ENCODE peak calls at places on chromosomes 6 and 20, in six cellular contexts. F, D, G, W, N and Z are unnamed samples.

GRCh38 chr20:5786930-5787826 is 37.0 kb downstream of the SHLD1 start:
- DNase-seq in D (no peak), G (no peak), W (no peak), N (no peak), F (no peak), Z (no peak)

GRCh38 chr20:32727663-32728062 is 15.6 kb downstream of the COMMD7 start:
- DNase-seq in W (no peak), G (no peak), N (no peak), D (peak; percentile 83), F (no peak), Z (no peak)

GRCh38 chr6:107866606-107867301 is 42.6 kb upstream of the SCML4 start:
- DNase-seq in F (no peak), G (peak; percentile 20), D (peak; percentile 14), N (no peak), W (peak; percentile 9), Z (peak; percentile 40)

GRCh38 chr20:36301359-36302119 is 4.6 kb upstream of the DLGAP4 start:
- DNase-seq in W (no peak), G (no peak), D (no peak), N (no peak), F (no peak), Z (no peak)

GRCh38 chr20:39108746-39109145 is 146.6 kb downstream of the DHX35 start:
- DNase-seq in W (no peak), D (peak; percentile 74), G (no peak), N (no peak), F (no peak), Z (no peak)

GRCh38 chr6:33975631-33976424 is 170.1 kb downstream of the GRM4 start:
- DNase-seq in G (no peak), W (no peak), N (no peak), D (no peak), F (no peak), Z (no peak)

GRCh38 chr6:143465546-143465945 is 14.9 kb downstream of the PEX3 start:
- DNase-seq in F (no peak), D (no peak), G (no peak), N (no peak), W (no peak), Z (no peak)

GRCh38 chr20:47181056-47181862 is 175.2 kb downstream of the ZMYND8 start:
- DNase-seq in D (peak; percentile 93), N (no peak), W (no peak), F (no peak), G (no peak), Z (no peak)

GRCh38 chr20:54535045-54535444 is 59.7 kb downstream of the DOK5 start:
- DNase-seq in G (no peak), F (no peak), D (no peak), N (no peak), W (no peak), Z (no peak)

GRCh38 chr6:138999949-139000725 is 12.1 kb upstream of the REPS1 start:
- DNase-seq in W (no peak), G (no peak), D (no peak), F (no peak), N (no peak), Z (no peak)

GRCh38 chr20:4713401-4713800 is 8.3 kb upstream of the PRND start:
- DNase-seq in N (no peak), G (no peak), F (no peak), W (no peak), D (peak; percentile 95), Z (no peak)

GRCh38 chr20:728022-728944 is 40.0 kb downstream of the SLC52A3 start:
- DNase-seq in G (peak; percentile 14), W (no peak), N (peak; percentile 44), F (peak; percentile 13), D (peak; percentile 13), Z (no peak)

GRCh38 chr20:10239954-10240353 is 21.3 kb downstream of the SNAP25 start:
- DNase-seq in D (peak; percentile 29), N (no peak), W (no peak), G (no peak), F (no peak), Z (no peak)

GRCh38 chr6:34646714-34647113 is 49.9 kb downstream of the ILRUN start:
- DNase-seq in G (no peak), D (no peak), N (no peak), F (no peak), W (no peak), Z (no peak)